ENCODE peak calls at places on chromosome 16, in ten cellular contexts. One of them, this sample, is unnamed.

GRCh38 chr16:17440131-17440530 is 30.6 kb downstream of the XYLT1 start:
- DNase-seq in stomach: no peak
- DNase-seq in H1: no peak
- DNase-seq in GM12878: no peak
- DNase-seq in sigmoid colon: no peak
- DNase-seq in suprapubic skin: no peak
- DNase-seq in SK-N-SH: no peak
- DNase-seq in prostate gland: no peak
- DNase-seq in HCT116: no peak
- DNase-seq in vagina: no peak
- DNase-seq in this sample: no peak

GRCh38 chr16:81094771-81095251 is 1.4 kb downstream of the GCSH start:
- DNase-seq in sigmoid colon: no peak
- DNase-seq in suprapubic skin: peak
- DNase-seq in HCT116: no peak
- DNase-seq in stomach: no peak
- DNase-seq in H1: no peak
- DNase-seq in vagina: no peak
- DNase-seq in GM12878: no peak
- DNase-seq in SK-N-SH: no peak
- DNase-seq in prostate gland: no peak
- DNase-seq in this sample: no peak

GRCh38 chr16:84194470-84195200 is 3.7 kb downstream of the ADAD2 start:
- DNase-seq in prostate gland: no peak
- DNase-seq in SK-N-SH: no peak
- DNase-seq in vagina: no peak
- DNase-seq in H1: no peak
- DNase-seq in stomach: no peak
- DNase-seq in sigmoid colon: no peak
- DNase-seq in GM12878: no peak
- DNase-seq in HCT116: no peak
- DNase-seq in suprapubic skin: no peak
- DNase-seq in this sample: no peak

GRCh38 chr16:53053967-53054669 is 673 bp upstream of the CHD9 start:
- DNase-seq in vagina: no peak
- DNase-seq in suprapubic skin: no peak
- DNase-seq in HCT116: no peak
- DNase-seq in H1: no peak
- DNase-seq in prostate gland: peak
- DNase-seq in sigmoid colon: peak
- DNase-seq in stomach: peak
- DNase-seq in GM12878: no peak
- DNase-seq in SK-N-SH: peak
- DNase-seq in this sample: no peak

GRCh38 chr16:86044881-86045600 is 146.1 kb downstream of the IRF8 start:
- DNase-seq in prostate gland: no peak
- DNase-seq in H1: no peak
- DNase-seq in vagina: no peak
- DNase-seq in stomach: peak
- DNase-seq in sigmoid colon: peak
- DNase-seq in SK-N-SH: no peak
- DNase-seq in HCT116: no peak
- DNase-seq in suprapubic skin: peak
- DNase-seq in GM12878: no peak
- DNase-seq in this sample: no peak

GRCh38 chr16:31083556-31083955 is 5.2 kb downstream of the PRSS53 start:
- DNase-seq in vagina: no peak
- DNase-seq in suprapubic skin: no peak
- DNase-seq in prostate gland: no peak
- DNase-seq in HCT116: no peak
- DNase-seq in SK-N-SH: no peak
- DNase-seq in sigmoid colon: no peak
- DNase-seq in GM12878: no peak
- DNase-seq in H1: no peak
- DNase-seq in stomach: no peak
- DNase-seq in this sample: no peak

GRCh38 chr16:5502467-5502869 is 404.9 kb upstream of the EEF2KMT start:
- DNase-seq in GM12878: no peak
- DNase-seq in vagina: no peak
- DNase-seq in prostate gland: no peak
- DNase-seq in HCT116: no peak
- DNase-seq in H1: peak
- DNase-seq in sigmoid colon: no peak
- DNase-seq in stomach: no peak
- DNase-seq in suprapubic skin: no peak
- DNase-seq in SK-N-SH: peak
- DNase-seq in this sample: no peak

GRCh38 chr16:59410451-59410850 is 676.3 kb upstream of the GOT2 start:
- DNase-seq in stomach: no peak
- DNase-seq in SK-N-SH: no peak
- DNase-seq in GM12878: no peak
- DNase-seq in H1: no peak
- DNase-seq in HCT116: no peak
- DNase-seq in prostate gland: no peak
- DNase-seq in suprapubic skin: no peak
- DNase-seq in vagina: no peak
- DNase-seq in sigmoid colon: no peak
- DNase-seq in this sample: no peak

GRCh38 chr16:76293980-76294690 is 16.9 kb downstream of the CNTNAP4 start:
- DNase-seq in vagina: no peak
- DNase-seq in SK-N-SH: no peak
- DNase-seq in suprapubic skin: no peak
- DNase-seq in H1: no peak
- DNase-seq in sigmoid colon: no peak
- DNase-seq in HCT116: no peak
- DNase-seq in stomach: no peak
- DNase-seq in GM12878: no peak
- DNase-seq in prostate gland: no peak
- DNase-seq in this sample: no peak

GRCh38 chr16:51276335-51276734 is 125.3 kb upstream of the SALL1 start:
- DNase-seq in prostate gland: no peak
- DNase-seq in SK-N-SH: no peak
- DNase-seq in stomach: no peak
- DNase-seq in suprapubic skin: no peak
- DNase-seq in H1: no peak
- DNase-seq in vagina: no peak
- DNase-seq in sigmoid colon: no peak
- DNase-seq in GM12878: no peak
- DNase-seq in HCT116: no peak
- DNase-seq in this sample: peak

GRCh38 chr16:19294156-19294649 is 8.7 kb downstream of the CLEC19A start:
- DNase-seq in sigmoid colon: peak
- DNase-seq in suprapubic skin: peak
- DNase-seq in HCT116: no peak
- DNase-seq in vagina: no peak
- DNase-seq in GM12878: peak
- DNase-seq in SK-N-SH: no peak
- DNase-seq in prostate gland: peak
- DNase-seq in stomach: no peak
- DNase-seq in H1: no peak
- DNase-seq in this sample: no peak

GRCh38 chr16:4800290-4801041 is 2.0 kb downstream of the ROGDI start:
- DNase-seq in prostate gland: peak
- DNase-seq in H1: no peak
- DNase-seq in HCT116: no peak
- DNase-seq in SK-N-SH: no peak
- DNase-seq in sigmoid colon: no peak
- DNase-seq in vagina: no peak
- DNase-seq in suprapubic skin: no peak
- DNase-seq in stomach: peak
- DNase-seq in GM12878: no peak
- DNase-seq in this sample: no peak

GRCh38 chr16:5490499-5490898 is 392.9 kb upstream of the EEF2KMT start:
- DNase-seq in H1: peak
- DNase-seq in HCT116: peak
- DNase-seq in vagina: no peak
- DNase-seq in prostate gland: peak
- DNase-seq in GM12878: no peak
- DNase-seq in SK-N-SH: peak
- DNase-seq in stomach: no peak
- DNase-seq in suprapubic skin: no peak
- DNase-seq in sigmoid colon: no peak
- DNase-seq in this sample: no peak

GRCh38 chr16:29857133-29857760 is 5.8 kb downstream of the CDIPT start:
- DNase-seq in suprapubic skin: no peak
- DNase-seq in H1: no peak
- DNase-seq in HCT116: no peak
- DNase-seq in GM12878: no peak
- DNase-seq in stomach: no peak
- DNase-seq in sigmoid colon: no peak
- DNase-seq in vagina: no peak
- DNase-seq in SK-N-SH: no peak
- DNase-seq in prostate gland: no peak
- DNase-seq in this sample: no peak

GRCh38 chr16:77789085-77789611 is 784 bp downstream of the VAT1L start:
- DNase-seq in SK-N-SH: peak
- DNase-seq in HCT116: no peak
- DNase-seq in suprapubic skin: no peak
- DNase-seq in GM12878: no peak
- DNase-seq in H1: peak
- DNase-seq in prostate gland: no peak
- DNase-seq in stomach: no peak
- DNase-seq in sigmoid colon: no peak
- DNase-seq in vagina: no peak
- DNase-seq in this sample: no peak

DNA sequence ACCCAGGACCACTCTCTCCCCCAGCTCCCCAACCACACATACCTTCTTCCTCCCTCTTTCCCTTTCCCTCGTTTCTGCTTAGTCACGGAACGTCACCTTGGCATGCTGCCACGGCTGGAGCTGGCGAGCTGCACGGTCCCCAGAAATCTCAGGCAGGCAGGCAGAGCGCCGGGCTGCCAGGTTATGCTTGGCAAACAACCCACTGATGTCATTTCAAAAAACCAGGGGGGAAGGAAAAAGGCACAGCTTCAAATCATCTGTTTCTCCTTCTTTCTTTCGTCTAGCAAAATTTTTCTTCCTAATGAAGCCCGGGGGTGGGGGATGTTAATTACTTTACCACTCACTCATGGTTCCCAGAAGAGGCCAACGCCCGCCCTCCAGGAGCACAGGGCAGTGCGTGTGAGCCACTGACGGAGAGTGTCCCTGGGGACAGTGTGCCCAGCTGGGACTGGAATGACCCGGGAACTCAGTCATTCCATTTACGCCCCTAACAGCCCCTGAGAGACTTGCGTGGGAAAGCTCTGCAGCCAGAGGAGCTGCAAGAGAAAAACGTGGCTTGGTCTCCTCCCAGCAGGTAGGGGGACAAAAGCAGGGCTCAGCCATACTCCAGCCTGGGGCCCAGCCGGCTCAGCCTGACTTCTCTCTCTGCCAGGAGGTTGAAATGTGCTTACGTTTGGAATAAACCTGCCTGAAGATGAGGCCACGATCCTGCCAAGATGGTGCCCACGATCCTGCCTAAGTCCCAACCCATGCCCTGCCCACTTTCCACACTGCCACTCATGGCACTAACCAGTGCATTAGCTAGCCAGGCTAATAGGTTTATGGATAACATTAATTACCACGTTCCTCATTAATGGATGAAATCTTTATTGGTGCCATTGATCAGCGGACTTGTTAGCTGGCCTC is 198.9 kb downstream of the ZFHX3 start:
- DNase-seq in stomach: peak
- DNase-seq in SK-N-SH: peak
- DNase-seq in HCT116: peak
- DNase-seq in vagina: no peak
- DNase-seq in sigmoid colon: peak
- DNase-seq in prostate gland: peak
- DNase-seq in suprapubic skin: peak
- DNase-seq in H1: no peak
- DNase-seq in GM12878: no peak
- DNase-seq in this sample: no peak
- TF ChIP-seq POLR2AphosphoS5 in stomach: peak
- TF ChIP-seq POLR2AphosphoS5 in SK-N-SH: peak
- TF ChIP-seq POLR2AphosphoS5 in HCT116: peak
- TF ChIP-seq POLR2AphosphoS5 in vagina: no peak
- TF ChIP-seq POLR2AphosphoS5 in sigmoid colon: peak
- TF ChIP-seq POLR2AphosphoS5 in prostate gland: peak
- TF ChIP-seq POLR2AphosphoS5 in suprapubic skin: no peak
- TF ChIP-seq POLR2AphosphoS5 in H1: no peak
- TF ChIP-seq POLR2AphosphoS5 in GM12878: no peak
- TF ChIP-seq POLR2AphosphoS5 in this sample: no peak

GRCh38 chr16:89921699-89922476 is 1.3 kb upstream of the TUBB3 start:
- DNase-seq in GM12878: no peak
- DNase-seq in H1: peak
- DNase-seq in sigmoid colon: peak
- DNase-seq in vagina: no peak
- DNase-seq in prostate gland: no peak
- DNase-seq in SK-N-SH: peak
- DNase-seq in suprapubic skin: peak
- DNase-seq in stomach: peak
- DNase-seq in HCT116: peak
- DNase-seq in this sample: no peak
- H3K27ac ChIP-seq in GM12878: no peak
- H3K27ac ChIP-seq in H1: no peak
- H3K27ac ChIP-seq in sigmoid colon: peak
- H3K27ac ChIP-seq in vagina: peak
- H3K27ac ChIP-seq in prostate gland: peak
- H3K27ac ChIP-seq in SK-N-SH: peak
- H3K27ac ChIP-seq in suprapubic skin: peak
- H3K27ac ChIP-seq in stomach: peak
- H3K27ac ChIP-seq in HCT116: peak
- H3K27ac ChIP-seq in this sample: peak

DNA sequence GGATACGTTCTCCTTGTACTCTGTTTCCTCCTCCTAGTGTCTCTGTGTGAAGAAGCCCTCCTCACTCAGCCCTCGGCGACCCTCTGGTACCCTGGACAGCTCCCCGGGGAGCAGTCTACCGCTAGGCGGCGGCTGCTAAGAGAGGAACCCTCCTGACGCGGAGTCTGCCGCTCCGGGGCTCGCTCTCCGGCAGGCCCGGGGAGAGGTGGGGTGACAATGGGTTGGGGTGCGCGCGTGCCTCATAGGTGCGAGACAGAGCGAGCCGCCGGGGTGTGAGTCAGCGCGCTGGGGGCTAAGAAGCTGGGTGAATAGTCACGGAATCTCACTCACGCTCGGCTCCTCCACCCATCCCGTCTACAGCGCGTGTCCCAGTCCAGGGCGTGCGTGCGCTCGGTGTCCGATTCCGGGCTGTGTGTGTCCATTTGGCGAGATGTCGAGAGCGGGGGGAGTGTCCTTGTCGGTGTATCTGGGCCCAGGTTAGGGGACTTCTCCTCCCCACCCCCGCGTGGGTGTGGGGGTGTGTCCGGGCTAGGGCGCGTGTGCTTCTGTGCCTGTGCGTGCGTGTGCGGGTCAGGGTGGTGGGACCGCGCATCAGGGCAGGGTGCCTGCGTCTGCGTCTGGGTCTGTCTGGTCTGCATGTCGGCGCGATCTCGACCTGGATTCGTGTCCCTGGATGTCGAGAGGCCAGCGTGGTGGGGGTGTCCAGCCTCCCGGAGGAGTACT is 578 bp upstream of the HS3ST2 start:
- DNase-seq in HCT116: no peak
- DNase-seq in SK-N-SH: peak
- DNase-seq in GM12878: no peak
- DNase-seq in stomach: peak
- DNase-seq in vagina: no peak
- DNase-seq in suprapubic skin: peak
- DNase-seq in H1: peak
- DNase-seq in prostate gland: peak
- DNase-seq in sigmoid colon: peak
- DNase-seq in this sample: no peak
- TF ChIP-seq CTCF in HCT116: no peak
- TF ChIP-seq CTCF in SK-N-SH: peak
- TF ChIP-seq CTCF in GM12878: peak
- TF ChIP-seq CTCF in stomach: peak
- TF ChIP-seq CTCF in vagina: no peak
- TF ChIP-seq CTCF in suprapubic skin: no peak
- TF ChIP-seq CTCF in H1: peak
- TF ChIP-seq CTCF in prostate gland: peak
- TF ChIP-seq CTCF in sigmoid colon: peak
- TF ChIP-seq CTCF in this sample: peak

GRCh38 chr16:67428146-67428731 is 2.7 kb upstream of the HSD11B2 start:
- DNase-seq in HCT116: peak
- DNase-seq in SK-N-SH: peak
- DNase-seq in suprapubic skin: no peak
- DNase-seq in H1: peak
- DNase-seq in GM12878: no peak
- DNase-seq in sigmoid colon: peak
- DNase-seq in vagina: no peak
- DNase-seq in stomach: peak
- DNase-seq in prostate gland: peak
- DNase-seq in this sample: peak
- TF ChIP-seq POLR2AphosphoS5 in HCT116: no peak
- TF ChIP-seq POLR2AphosphoS5 in SK-N-SH: no peak
- TF ChIP-seq POLR2AphosphoS5 in suprapubic skin: no peak
- TF ChIP-seq POLR2AphosphoS5 in H1: no peak
- TF ChIP-seq POLR2AphosphoS5 in GM12878: no peak
- TF ChIP-seq POLR2AphosphoS5 in sigmoid colon: no peak
- TF ChIP-seq POLR2AphosphoS5 in vagina: no peak
- TF ChIP-seq POLR2AphosphoS5 in stomach: no peak
- TF ChIP-seq POLR2AphosphoS5 in prostate gland: peak
- TF ChIP-seq POLR2AphosphoS5 in this sample: no peak

This sample was measured in Panc1.